ENCODE peak calls at places on chromosome 22, in nine cellular contexts. A, D, G, Z, M, O, J, Q and F are unnamed samples.
A peak's percentile ranks its signal among the peaks of the same experiment; 100 is the strongest.

GRCh38 chr22:31947296-31947695 is 3.0 kb downstream of the YWHAH start:
- DNase-seq in M (no peak), D (no peak), J (no peak), G (peak; percentile 68), Z (no peak), O (no peak), Q (no peak), A (no peak), F (no peak)

GRCh38 chr22:44495629-44496028 is 2.4 kb downstream of the RTL6 start:
- DNase-seq in Q (no peak), A (no peak), Z (no peak), M (no peak), D (no peak), G (no peak), J (no peak), O (no peak), F (no peak)

GRCh38 chr22:20524004-20524481 is 16.6 kb downstream of the MED15 start:
- DNase-seq in O (no peak), G (no peak), A (no peak), D (no peak), J (no peak), Q (no peak), Z (no peak), M (no peak), F (no peak)

GRCh38 chr22:45039206-45039605 is 29.4 kb upstream of the PHF21B start:
- DNase-seq in D (no peak), Z (no peak), G (no peak), J (no peak), O (no peak), M (no peak), A (no peak), Q (no peak), F (no peak)

GRCh38 chr22:22386602-22387385 is 121.7 kb downstream of the ZNF280B start:
- DNase-seq in Z (no peak), J (no peak), O (no peak), M (no peak), G (no peak), A (no peak), D (no peak), Q (no peak), F (peak; percentile 80)

GRCh38 chr22:42473484-42474193 is 41.4 kb upstream of the NFAM1 start:
- DNase-seq in O (no peak), D (no peak), Z (no peak), G (peak; percentile 64), M (no peak), A (no peak), J (no peak), Q (no peak), F (peak; percentile 20)

GRCh38 chr22:39350803-39351688 is 1.3 kb downstream of the SYNGR1 start:
- DNase-seq in D (no peak), O (no peak), J (no peak), A (no peak), Q (no peak), M (no peak), G (no peak), Z (no peak), F (no peak)

GRCh38 chr22:24424901-24425775 is 2.3 kb upstream of the ADORA2A start:
- DNase-seq in M (no peak), Z (peak; percentile 10), A (no peak), Q (no peak), D (no peak), G (no peak), J (no peak), O (no peak), F (no peak)

GRCh38 chr22:42708393-42708792 is 12.3 kb downstream of the A4GALT start:
- DNase-seq in M (no peak), J (no peak), G (no peak), O (no peak), Q (no peak), D (no peak), Z (no peak), A (no peak), F (no peak)

GRCh38 chr22:19496324-19496630 is 16.6 kb downstream of the CDC45 start:
- DNase-seq in A (no peak), Z (no peak), O (no peak), J (no peak), D (no peak), G (no peak), Q (no peak), M (no peak), F (no peak)

GRCh38 chr22:32545801-32546200 is 71.2 kb downstream of the FBXO7 start:
- DNase-seq in A (peak; percentile 17), O (no peak), M (no peak), G (peak; percentile 61), J (no peak), Q (no peak), Z (no peak), D (no peak), F (no peak)

GRCh38 chr22:20918663-20919220 is 1.5 kb downstream of the CRKL start:
- DNase-seq in G (peak; percentile 19), Q (no peak), A (no peak), Z (no peak), O (no peak), J (no peak), D (no peak), M (no peak), F (no peak)

GRCh38 chr22:22936915-22937656 is 49.5 kb downstream of the IGLL5 start:
- DNase-seq in G (no peak), M (no peak), Z (no peak), J (no peak), Q (no peak), O (no peak), A (no peak), D (no peak), F (no peak)

GRCh38 chr22:30308096-30308495 is 18.6 kb downstream of the TBC1D10A start:
- DNase-seq in G (no peak), Z (no peak), J (no peak), A (no peak), Q (no peak), D (no peak), O (no peak), M (no peak), F (no peak)

GRCh38 chr22:27274770-27275449 is 526.6 kb downstream of the MN1 start:
- DNase-seq in G (no peak), Z (no peak), J (no peak), O (no peak), M (no peak), D (no peak), Q (no peak), A (no peak), F (no peak)

GRCh38 chr22:18966748-18967147 is 30.7 kb upstream of the PRODH start:
- DNase-seq in D (no peak), Z (no peak), A (no peak), M (no peak), J (no peak), Q (no peak), O (no peak), G (no peak), F (no peak)

GRCh38 chr22:36223504-36223903 is 15.8 kb downstream of the APOL2 start:
- DNase-seq in O (no peak), D (no peak), M (no peak), Z (no peak), Q (no peak), A (no peak), G (no peak), J (no peak), F (no peak)

GRCh38 chr22:25747245-25747944 is 5.4 kb downstream of the MYO18B start:
- DNase-seq in A (no peak), M (no peak), Q (no peak), D (no peak), Z (no peak), J (no peak), O (no peak), G (no peak), F (no peak)